ENCODE peak calls at places on chromosomes 16 and 17, in eight cellular contexts. One of them, this sample, is unnamed.

GRCh38 chr17:81239714-81240555 is 817 bp downstream of the NDUFAF8 start:
- DNase-seq in stomach: no peak
- DNase-seq in Panc1: no peak
- DNase-seq in HCT116: no peak
- DNase-seq in HL-60: peak; percentile 58
- DNase-seq in breast epithelium: no peak
- DNase-seq in transverse colon: no peak
- DNase-seq in prostate gland: no peak
- DNase-seq in this sample: no peak

GRCh38 chr17:16407911-16408588 is 7.3 kb upstream of the TRPV2 start:
- DNase-seq in transverse colon: peak; percentile 71
- DNase-seq in breast epithelium: no peak
- DNase-seq in HL-60: no peak
- DNase-seq in stomach: peak; percentile 78
- DNase-seq in HCT116: no peak
- DNase-seq in Panc1: no peak
- DNase-seq in prostate gland: peak; percentile 46
- DNase-seq in this sample: no peak

GRCh38 chr17:4859816-4860625 is 26.9 kb downstream of the MINK1 start:
- DNase-seq in breast epithelium: no peak
- DNase-seq in transverse colon: no peak
- DNase-seq in Panc1: no peak
- DNase-seq in stomach: no peak
- DNase-seq in prostate gland: no peak
- DNase-seq in HL-60: no peak
- DNase-seq in HCT116: no peak
- DNase-seq in this sample: no peak

GRCh38 chr16:19809121-19809635 is 75.5 kb downstream of the GPRC5B start:
- DNase-seq in stomach: peak; percentile 56
- DNase-seq in breast epithelium: no peak
- DNase-seq in Panc1: no peak
- DNase-seq in HCT116: no peak
- DNase-seq in prostate gland: no peak
- DNase-seq in transverse colon: no peak
- DNase-seq in HL-60: peak; percentile 25
- DNase-seq in this sample: no peak

GRCh38 chr16:27149986-27150385 is 53.3 kb upstream of the KDM8 start:
- DNase-seq in Panc1: no peak
- DNase-seq in transverse colon: no peak
- DNase-seq in prostate gland: no peak
- DNase-seq in breast epithelium: no peak
- DNase-seq in HL-60: no peak
- DNase-seq in stomach: no peak
- DNase-seq in HCT116: no peak
- DNase-seq in this sample: no peak

GRCh38 chr17:44331249-44331760 is 6.7 kb upstream of the SLC25A39 start:
- DNase-seq in HCT116: peak; percentile 79
- DNase-seq in prostate gland: peak; percentile 63
- DNase-seq in stomach: peak; percentile 80
- DNase-seq in transverse colon: peak; percentile 83
- DNase-seq in breast epithelium: no peak
- DNase-seq in HL-60: no peak
- DNase-seq in Panc1: no peak
- DNase-seq in this sample: no peak

GRCh38 chr17:3916013-3916696 is at the start of gene P2RX1:
- DNase-seq in HCT116: no peak
- DNase-seq in stomach: peak; percentile 60
- DNase-seq in prostate gland: no peak
- DNase-seq in HL-60: peak; percentile 74
- DNase-seq in breast epithelium: no peak
- DNase-seq in transverse colon: peak; percentile 79
- DNase-seq in Panc1: no peak
- DNase-seq in this sample: peak; percentile 79

GRCh38 chr16:83917152-83918120 is 18.5 kb downstream of the MLYCD start:
- DNase-seq in breast epithelium: no peak
- DNase-seq in HL-60: no peak
- DNase-seq in prostate gland: no peak
- DNase-seq in transverse colon: no peak
- DNase-seq in HCT116: no peak
- DNase-seq in stomach: no peak
- DNase-seq in Panc1: no peak
- DNase-seq in this sample: no peak

GRCh38 chr16:1199342-1200013 is 25.6 kb downstream of the TPSG1 start:
- DNase-seq in prostate gland: no peak
- DNase-seq in transverse colon: no peak
- DNase-seq in HL-60: no peak
- DNase-seq in HCT116: no peak
- DNase-seq in Panc1: no peak
- DNase-seq in stomach: no peak
- DNase-seq in breast epithelium: no peak
- DNase-seq in this sample: no peak

GRCh38 chr17:78496311-78496710 is 80.9 kb downstream of the DNAH17 start:
- DNase-seq in HCT116: no peak
- DNase-seq in prostate gland: no peak
- DNase-seq in Panc1: no peak
- DNase-seq in breast epithelium: no peak
- DNase-seq in stomach: no peak
- DNase-seq in transverse colon: no peak
- DNase-seq in HL-60: no peak
- DNase-seq in this sample: no peak

GRCh38 chr16:983044-984030 is 1.8 kb downstream of the SOX8 start:
- DNase-seq in stomach: no peak
- DNase-seq in HCT116: no peak
- DNase-seq in transverse colon: no peak
- DNase-seq in breast epithelium: no peak
- DNase-seq in Panc1: no peak
- DNase-seq in HL-60: no peak
- DNase-seq in prostate gland: no peak
- DNase-seq in this sample: peak; percentile 81

GRCh38 chr16:76182092-76182635 is 95.0 kb upstream of the CNTNAP4 start:
- DNase-seq in stomach: no peak
- DNase-seq in transverse colon: no peak
- DNase-seq in prostate gland: no peak
- DNase-seq in HL-60: no peak
- DNase-seq in HCT116: no peak
- DNase-seq in breast epithelium: no peak
- DNase-seq in Panc1: no peak
- DNase-seq in this sample: no peak

GRCh38 chr17:55347341-55347740 is 74.3 kb downstream of the MMD start:
- DNase-seq in prostate gland: no peak
- DNase-seq in breast epithelium: no peak
- DNase-seq in HCT116: no peak
- DNase-seq in transverse colon: no peak
- DNase-seq in Panc1: no peak
- DNase-seq in stomach: no peak
- DNase-seq in HL-60: no peak
- DNase-seq in this sample: no peak

GRCh38 chr16:77540656-77541055 is 105.8 kb upstream of the ADAMTS18 start:
- DNase-seq in breast epithelium: no peak
- DNase-seq in prostate gland: no peak
- DNase-seq in transverse colon: no peak
- DNase-seq in HL-60: no peak
- DNase-seq in stomach: no peak
- DNase-seq in HCT116: no peak
- DNase-seq in Panc1: no peak
- DNase-seq in this sample: no peak

GRCh38 chr16:12255919-12256665 is 279.6 kb downstream of the SNX29 start:
- DNase-seq in HL-60: no peak
- DNase-seq in prostate gland: no peak
- DNase-seq in breast epithelium: peak; percentile 38
- DNase-seq in Panc1: no peak
- DNase-seq in HCT116: no peak
- DNase-seq in transverse colon: no peak
- DNase-seq in stomach: no peak
- DNase-seq in this sample: no peak

GRCh38 chr17:17181666-17182600 is 24.2 kb downstream of the PLD6 start:
- DNase-seq in HCT116: no peak
- DNase-seq in stomach: no peak
- DNase-seq in transverse colon: no peak
- DNase-seq in breast epithelium: no peak
- DNase-seq in HL-60: no peak
- DNase-seq in prostate gland: no peak
- DNase-seq in Panc1: no peak
- DNase-seq in this sample: no peak

DNA sequence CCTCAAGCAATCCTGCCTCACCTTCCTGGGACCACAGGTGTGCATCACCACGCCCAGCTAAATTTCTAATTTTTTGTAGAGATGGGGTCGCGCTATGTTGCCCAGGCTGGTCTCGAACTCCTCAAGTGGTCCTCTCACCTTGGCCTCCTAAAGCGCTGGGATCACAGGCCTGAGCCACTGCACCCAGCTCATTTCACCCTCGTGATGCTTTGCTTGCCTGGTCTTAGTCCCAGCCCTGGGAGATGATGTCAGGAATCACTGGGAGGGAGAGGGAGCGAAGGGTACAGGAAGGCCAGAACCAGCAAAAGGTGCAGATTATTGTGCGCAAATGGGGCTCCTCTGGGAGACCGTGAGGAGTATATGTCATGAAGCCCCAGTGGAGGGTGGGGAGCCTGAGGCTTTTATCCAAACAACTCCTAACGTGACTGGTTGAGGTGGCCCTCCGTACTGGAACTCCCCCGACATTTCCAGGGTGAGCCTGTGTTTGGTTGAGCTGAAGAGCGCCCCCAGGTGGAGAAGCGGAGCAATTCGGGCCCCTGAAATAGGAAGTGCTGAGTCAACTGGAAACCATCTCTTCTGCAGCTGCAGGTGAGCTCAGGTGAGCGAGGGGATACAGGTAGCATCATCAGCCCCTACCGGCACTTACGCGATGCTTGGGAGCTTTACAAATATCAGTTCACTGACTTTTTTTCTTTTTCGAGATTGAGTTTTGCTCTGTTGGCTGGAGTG is 41.2 kb upstream of the HAPSTR1 start:
- DNase-seq in Panc1: no peak
- DNase-seq in breast epithelium: no peak
- DNase-seq in stomach: no peak
- DNase-seq in HCT116: no peak
- DNase-seq in prostate gland: no peak
- DNase-seq in transverse colon: no peak
- DNase-seq in HL-60: no peak
- DNase-seq in this sample: no peak
- TF ChIP-seq CTCF in Panc1: peak; percentile 89
- TF ChIP-seq CTCF in breast epithelium: no peak
- TF ChIP-seq CTCF in stomach: no peak
- TF ChIP-seq CTCF in HCT116: peak; percentile 16
- TF ChIP-seq CTCF in prostate gland: no peak
- TF ChIP-seq CTCF in transverse colon: peak; percentile 10
- TF ChIP-seq CTCF in HL-60: peak; percentile 24
- TF ChIP-seq CTCF in this sample: peak; percentile 15

DNA sequence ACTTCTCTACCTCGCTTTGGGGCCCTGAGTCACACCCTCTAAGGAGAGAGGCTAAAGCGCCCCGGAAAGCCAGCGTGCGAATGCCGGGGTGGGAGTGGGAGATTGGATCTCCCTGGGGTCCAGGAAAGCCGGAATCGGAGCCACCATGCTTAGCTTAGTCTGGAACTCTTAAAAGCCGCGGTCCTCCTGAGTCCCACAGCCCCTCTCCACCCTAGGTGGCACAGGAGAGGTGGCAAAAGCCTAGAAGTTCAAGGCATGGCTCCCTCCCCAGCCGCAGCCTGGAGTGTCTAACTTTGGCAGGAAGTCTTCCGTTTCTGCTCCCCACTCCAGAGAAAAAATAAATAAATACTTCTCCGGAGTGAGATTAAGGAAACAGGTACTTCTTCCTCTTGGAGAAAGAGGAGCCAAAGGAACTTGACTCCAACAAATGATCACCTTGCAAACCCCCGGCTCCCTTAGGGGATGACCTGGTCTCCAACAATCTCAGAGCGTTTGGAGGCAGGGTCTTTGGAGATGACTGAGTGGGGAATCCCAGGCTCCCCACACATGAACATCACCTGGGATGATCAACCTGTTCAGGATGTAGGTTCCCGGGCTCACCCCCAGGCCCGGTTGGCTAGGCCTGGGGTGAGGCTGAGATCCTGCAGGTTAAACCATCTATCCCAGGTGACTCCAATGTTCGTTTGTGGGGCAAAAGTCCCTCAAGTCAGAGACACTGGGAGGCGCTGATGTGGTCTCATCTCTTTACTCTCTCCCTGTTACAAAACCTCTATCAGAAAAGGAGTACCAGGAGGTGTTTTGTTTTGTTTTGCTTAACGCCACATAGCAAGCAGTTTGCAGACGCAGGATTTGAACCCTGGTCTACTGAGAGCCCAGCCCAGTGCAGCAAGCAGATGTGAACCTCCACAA is 2.9 kb downstream of the CIITA start:
- DNase-seq in Panc1: no peak
- DNase-seq in breast epithelium: peak; percentile 7
- DNase-seq in prostate gland: no peak
- DNase-seq in transverse colon: no peak
- DNase-seq in HCT116: no peak
- DNase-seq in stomach: no peak
- DNase-seq in HL-60: no peak
- DNase-seq in this sample: no peak
- H3K4me3 ChIP-seq in Panc1: no peak overlapping the region
- H3K4me3 ChIP-seq in breast epithelium: peak overlapping the region; percentile 56
- H3K4me3 ChIP-seq in prostate gland: peak overlapping the region; percentile 29
- H3K4me3 ChIP-seq in transverse colon: peak overlapping the region; percentile 66
- H3K4me3 ChIP-seq in HCT116: no peak overlapping the region
- H3K4me3 ChIP-seq in stomach: peak overlapping the region; percentile 68
- H3K4me3 ChIP-seq in HL-60: peak overlapping the region; percentile 57
- H3K4me3 ChIP-seq in this sample: peak overlapping the region; percentile 80

GRCh38 chr17:38559025-38559879 is 46.5 kb downstream of the SRCIN1 start:
- DNase-seq in HL-60: peak; percentile 93
- DNase-seq in prostate gland: peak; percentile 95
- DNase-seq in Panc1: no peak
- DNase-seq in stomach: peak; percentile 94
- DNase-seq in breast epithelium: peak; percentile 76
- DNase-seq in transverse colon: peak; percentile 94
- DNase-seq in HCT116: peak; percentile 80
- DNase-seq in this sample: peak; percentile 97
- TF ChIP-seq POLR2AphosphoS5 in HL-60: no peak
- TF ChIP-seq POLR2AphosphoS5 in prostate gland: peak; percentile 74
- TF ChIP-seq POLR2AphosphoS5 in Panc1: no peak
- TF ChIP-seq POLR2AphosphoS5 in stomach: peak; percentile 37
- TF ChIP-seq POLR2AphosphoS5 in breast epithelium: peak; percentile 62
- TF ChIP-seq POLR2AphosphoS5 in transverse colon: no peak
- TF ChIP-seq POLR2AphosphoS5 in HCT116: peak; percentile 62
- TF ChIP-seq POLR2AphosphoS5 in this sample: peak; percentile 44

GRCh38 chr16:13875614-13876284 is 44.2 kb upstream of the ERCC4 start:
- DNase-seq in prostate gland: no peak
- DNase-seq in transverse colon: no peak
- DNase-seq in Panc1: no peak
- DNase-seq in breast epithelium: no peak
- DNase-seq in HCT116: no peak
- DNase-seq in HL-60: no peak
- DNase-seq in stomach: no peak
- DNase-seq in this sample: no peak

DNA sequence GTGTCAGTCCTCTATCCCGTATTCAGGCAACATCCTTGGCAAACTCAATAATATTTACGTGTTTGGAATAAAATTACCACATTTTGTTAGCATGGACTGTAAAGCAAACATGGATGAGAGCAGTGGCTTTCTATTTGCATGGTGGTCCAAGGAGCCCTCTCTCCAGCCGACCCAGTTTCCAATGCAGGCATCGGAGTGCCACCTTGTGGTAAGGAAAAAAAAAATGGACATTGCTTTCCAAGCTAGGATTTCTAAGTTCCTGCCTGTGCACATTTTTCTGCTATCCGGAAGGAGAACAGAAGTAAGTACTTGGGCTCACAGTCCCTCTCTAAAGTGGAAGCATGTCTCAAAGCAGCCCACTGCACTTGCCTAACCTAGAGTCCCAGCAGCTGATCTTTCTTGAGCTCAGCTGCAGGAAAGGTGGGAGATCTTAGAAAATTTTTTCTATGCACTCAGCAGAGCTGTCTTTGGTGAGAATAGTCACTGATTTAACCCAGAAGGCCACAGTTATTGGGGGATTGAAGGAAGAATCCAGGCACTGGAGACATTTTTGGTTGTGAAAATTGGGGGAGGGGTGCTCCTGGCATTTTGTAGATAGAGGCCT is 46.0 kb upstream of the ERCC4 start:
- DNase-seq in Panc1: no peak
- DNase-seq in stomach: no peak
- DNase-seq in HCT116: peak; percentile 28
- DNase-seq in prostate gland: no peak
- DNase-seq in HL-60: no peak
- DNase-seq in breast epithelium: no peak
- DNase-seq in transverse colon: no peak
- DNase-seq in this sample: no peak
- TF ChIP-seq CTCF in Panc1: peak; percentile 88
- TF ChIP-seq CTCF in stomach: no peak
- TF ChIP-seq CTCF in HCT116: peak; percentile 48
- TF ChIP-seq CTCF in prostate gland: peak; percentile 7
- TF ChIP-seq CTCF in HL-60: no peak
- TF ChIP-seq CTCF in breast epithelium: no peak
- TF ChIP-seq CTCF in transverse colon: peak; percentile 11
- TF ChIP-seq CTCF in this sample: no peak